ENCODE peak calls at places on chromosomes 12 and 14, in eight cellular contexts. N, Z, O, Q, J, I, T and L are unnamed samples.

GRCh38 chr12:72368719-72369505 is 96.7 kb downstream of the TRHDE start:
- DNase-seq in Z (no peak), O (no peak), I (no peak), J (no peak), T (no peak), N (no peak), Q (no peak), L (no peak)

GRCh38 chr12:118526255-118527095 is 150.1 kb downstream of the SUDS3 start:
- DNase-seq in N (no peak), J (no peak), O (no peak), Z (no peak), I (no peak), T (no peak), Q (no peak), L (no peak)

GRCh38 chr14:63910593-63911363 is 58.0 kb downstream of the SYNE2 start:
- DNase-seq in N (no peak), J (no peak), I (no peak), Q (no peak), T (no peak), Z (no peak), O (no peak), L (no peak)

GRCh38 chr12:127148318-127148717 is 1118.7 kb upstream of the TMEM132C start:
- DNase-seq in I (no peak), Z (no peak), O (no peak), N (no peak), J (no peak), Q (no peak), T (no peak), L (no peak)

GRCh38 chr14:65237956-65238355 is 135.6 kb upstream of the MAX start:
- DNase-seq in Q (peak), O (no peak), N (no peak), T (no peak), J (no peak), Z (no peak), I (no peak), L (no peak)

GRCh38 chr14:71399057-71399487 is 491.8 kb downstream of the PCNX1 start:
- DNase-seq in Z (no peak), Q (no peak), O (no peak), J (no peak), T (peak), I (no peak), N (no peak), L (no peak)

GRCh38 chr12:103093499-103094106 is 136.1 kb downstream of the ASCL1 start:
- DNase-seq in N (no peak), Z (no peak), I (no peak), J (no peak), T (no peak), Q (peak), O (no peak), L (no peak)

GRCh38 chr14:53152627-53152908 is 555 bp downstream of the DDHD1 start:
- DNase-seq in I (no peak), O (no peak), N (no peak), Z (no peak), T (no peak), Q (no peak), J (no peak), L (no peak)